ENCODE peak calls at places on chromosome 4, in five cellular contexts. B, R, G, I and T are unnamed samples.

GRCh38 chr4:2962614-2963184 is 507 bp downstream of the NOP14 start:
- DNase-seq in B (peak; percentile 39), R (no peak), G (no peak), I (peak; percentile 79), T (no peak)

GRCh38 chr4:139619644-139620043 is 46.0 kb upstream of the MGST2 start:
- DNase-seq in B (no peak), R (no peak), G (peak; percentile 30), I (no peak), T (no peak)

GRCh38 chr4:128225148-128225547 is 62.5 kb downstream of the PGRMC2 start:
- DNase-seq in B (no peak), R (no peak), G (no peak), I (no peak), T (no peak)

GRCh38 chr4:142815834-142816233 is 30.3 kb downstream of the INPP4B start:
- DNase-seq in B (no peak), R (no peak), G (peak; percentile 63), I (no peak), T (no peak)

GRCh38 chr4:159248383-159249178 is 145.7 kb downstream of the RAPGEF2 start:
- DNase-seq in B (no peak), R (no peak), G (no peak), I (no peak), T (peak; percentile 19)

GRCh38 chr4:124295413-124295812 is 417.1 kb downstream of the ANKRD50 start:
- DNase-seq in B (no peak), R (no peak), G (no peak), I (no peak), T (no peak)

GRCh38 chr4:41540687-41541086 is 2.7 kb downstream of the LIMCH1 start:
- DNase-seq in B (no peak), R (no peak), G (no peak), I (no peak), T (no peak)

GRCh38 chr4:89109841-89110540 is 1.3 kb upstream of the TIGD2 start:
- DNase-seq in B (no peak), R (no peak), G (no peak), I (no peak), T (peak; percentile 24)

GRCh38 chr4:48222491-48222890 is 47.1 kb downstream of the TEC start:
- DNase-seq in B (no peak), R (no peak), G (no peak), I (no peak), T (no peak)

GRCh38 chr4:83552924-83553323 is 17.0 kb downstream of the GPAT3 start:
- DNase-seq in B (no peak), R (no peak), G (peak; percentile 83), I (no peak), T (no peak)

GRCh38 chr4:87019243-87019817 is 84.5 kb downstream of the AFF1 start:
- DNase-seq in B (no peak), R (no peak), G (no peak), I (no peak), T (no peak)

GRCh38 chr4:177367336-177367735 is 57.7 kb downstream of the NEIL3 start:
- DNase-seq in B (no peak), R (no peak), G (peak; percentile 12), I (no peak), T (no peak)

GRCh38 chr4:71366776-71367175 is 28.0 kb downstream of the SLC4A4 start:
- DNase-seq in B (no peak), R (no peak), G (no peak), I (no peak), T (no peak)

GRCh38 chr4:170089274-170089742 is 448 bp downstream of the AADAT start:
- DNase-seq in B (no peak), R (peak; percentile 3), G (peak; percentile 50), I (peak; percentile 56), T (peak; percentile 64)

GRCh38 chr4:52019941-52020657 is at the start of gene LRRC66:
- DNase-seq in B (no peak), R (no peak), G (no peak), I (no peak), T (no peak)

GRCh38 chr4:176435891-176436499 is 116.2 kb downstream of the SPCS3 start:
- DNase-seq in B (no peak), R (no peak), G (no peak), I (peak; percentile 20), T (no peak)

GRCh38 chr4:182369211-182369610 is 126.0 kb downstream of the TENM3 start:
- DNase-seq in B (no peak), R (no peak), G (no peak), I (no peak), T (no peak)

GRCh38 chr4:142356797-142357196 is 489.3 kb downstream of the INPP4B start:
- DNase-seq in B (no peak), R (no peak), G (no peak), I (no peak), T (no peak)

GRCh38 chr4:126404549-126404948 is 1089.8 kb downstream of the FAT4 start:
- DNase-seq in B (no peak), R (no peak), G (peak; percentile 82), I (no peak), T (no peak)

GRCh38 chr4:2217726-2218125 is 24.2 kb downstream of the HAUS3 start:
- DNase-seq in B (no peak), R (no peak), G (peak; percentile 92), I (no peak), T (no peak)

GRCh38 chr4:151048913-151049312 is 33.8 kb upstream of the LRBA start:
- DNase-seq in B (no peak), R (no peak), G (no peak), I (no peak), T (no peak)

GRCh38 chr4:122576261-122577188 is 44.3 kb downstream of the IL21 start:
- DNase-seq in B (no peak), R (peak; percentile 19), G (peak; percentile 40), I (no peak), T (peak; percentile 16)

GRCh38 chr4:39614487-39615162 is 24.0 kb downstream of the SMIM14 start:
- DNase-seq in B (no peak), R (peak; percentile 16), G (peak; percentile 64), I (no peak), T (no peak)

GRCh38 chr4:36651253-36651652 is 369.8 kb downstream of the DTHD1 start:
- DNase-seq in B (no peak), R (no peak), G (peak; percentile 3), I (no peak), T (no peak)

GRCh38 chr4:37389967-37390580 is 145.5 kb downstream of the NWD2 start:
- DNase-seq in B (no peak), R (peak; percentile 2), G (peak; percentile 29), I (no peak), T (peak; percentile 16)

GRCh38 chr4:11232004-11232403 is 196.7 kb downstream of the HS3ST1 start:
- DNase-seq in B (no peak), R (no peak), G (no peak), I (no peak), T (no peak)

DNA sequence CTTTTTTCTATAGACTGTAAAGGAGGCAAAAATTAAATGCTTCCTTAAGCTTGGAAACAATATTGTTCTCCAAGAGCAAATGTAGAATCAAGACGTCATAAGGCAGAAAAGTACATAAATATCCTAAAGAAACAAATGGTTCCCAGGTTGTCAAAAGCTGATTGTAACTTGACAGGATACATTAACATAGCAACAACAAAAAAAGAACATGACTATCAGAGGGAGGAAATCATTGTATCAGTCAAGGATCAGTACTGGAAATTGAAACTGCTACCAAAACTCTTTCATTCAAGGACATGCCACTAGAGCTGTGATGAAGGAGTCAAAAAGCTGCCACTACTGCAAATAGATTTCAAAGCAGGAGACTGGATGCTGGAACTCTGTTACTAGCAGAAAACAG is 168.3 kb downstream of the BTC start:
- DNase-seq in B (no peak), R (no peak), G (no peak), I (no peak), T (no peak)
- H3K27ac ChIP-seq in B (no peak overlapping the region), R (peak overlapping the region; percentile 96), G (no peak overlapping the region), I (no peak overlapping the region), T (no peak overlapping the region)

DNA sequence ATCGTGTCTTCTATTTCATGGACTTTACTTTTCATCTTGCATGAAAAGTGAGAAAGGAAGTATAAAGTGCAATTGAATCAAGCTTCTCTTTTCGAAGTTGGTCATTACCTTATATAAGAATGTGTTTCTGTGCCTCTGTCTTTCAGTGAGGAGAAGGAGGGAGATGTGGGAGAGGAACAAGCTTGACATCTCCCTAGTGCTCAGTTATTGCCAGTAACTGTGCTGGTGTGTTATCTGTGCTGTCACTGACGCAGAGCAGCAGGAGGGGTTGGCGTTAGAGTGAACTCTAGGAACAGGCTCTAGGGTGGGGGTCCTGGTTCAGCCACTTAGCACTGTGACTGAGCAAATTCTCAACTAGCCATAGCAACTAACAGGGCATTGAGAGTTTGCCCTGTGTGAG is 34.0 kb upstream of the TBC1D9 start:
- DNase-seq in B (no peak), R (no peak), G (no peak), I (no peak), T (no peak)
- H3K27ac ChIP-seq in B (peak overlapping the region; percentile 81), R (no peak overlapping the region), G (no peak overlapping the region), I (no peak overlapping the region), T (no peak overlapping the region)

GRCh38 chr4:145882594-145882993 is 56.0 kb downstream of the ZNF827 start:
- DNase-seq in B (no peak), R (no peak), G (no peak), I (peak; percentile 64), T (no peak)
- H3K27ac ChIP-seq in B (no peak overlapping the region), R (no peak overlapping the region), G (no peak overlapping the region), I (peak overlapping the region; percentile 92), T (no peak overlapping the region)

DNA sequence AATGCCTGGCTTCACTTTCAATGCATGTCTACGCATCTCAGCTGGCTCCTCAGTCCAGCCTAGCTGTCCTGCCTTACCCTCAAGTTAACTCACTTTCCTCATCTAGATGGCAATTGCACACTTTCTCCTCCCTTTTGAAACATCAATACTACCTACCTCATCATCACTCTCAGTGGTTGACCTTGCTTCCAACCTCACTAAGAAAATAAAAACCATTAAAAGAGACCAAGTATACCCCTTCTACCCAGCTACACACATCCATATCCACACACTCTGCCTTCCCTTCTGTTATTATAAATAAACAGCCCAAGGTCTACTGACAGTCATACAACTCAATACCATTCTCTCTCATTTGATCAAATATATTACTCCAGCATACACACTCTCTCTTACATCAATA is 21.5 kb downstream of the SLC10A7 start:
- DNase-seq in B (no peak), R (no peak), G (no peak), I (no peak), T (no peak)
- H3K27ac ChIP-seq in B (no peak overlapping the region), R (no peak overlapping the region), G (no peak overlapping the region), I (no peak overlapping the region), T (no peak overlapping the region)

DNA sequence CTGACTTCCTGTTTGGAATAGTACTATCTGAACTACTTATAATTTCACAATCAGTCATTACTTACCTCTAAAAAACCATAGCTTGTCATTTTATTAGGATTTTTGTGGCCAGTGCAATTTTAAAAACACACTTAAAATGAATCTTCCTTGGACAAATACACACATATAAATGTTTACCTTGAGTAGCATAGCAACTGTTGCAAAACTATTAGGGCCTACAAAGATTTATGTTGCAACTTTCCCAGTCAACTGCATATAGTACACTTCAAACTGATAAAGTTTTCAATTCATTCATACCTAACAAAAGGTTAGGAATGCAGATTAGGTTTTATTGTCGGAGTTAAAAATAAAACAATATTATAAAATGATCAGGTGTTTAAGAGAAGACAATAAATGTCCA is 193.0 kb downstream of the PDGFC start:
- DNase-seq in B (no peak), R (no peak), G (peak; percentile 71), I (no peak), T (no peak)
- H3K27ac ChIP-seq in B (no peak overlapping the region), R (peak overlapping the region; percentile 28), G (peak overlapping the region; percentile 98), I (no peak overlapping the region), T (peak overlapping the region; percentile 75)